ENCODE peak calls at places on chromosomes 1 and 21, in six cellular contexts. J is GM23248, F is HCT116, Q is SK-N-SH, G is PC-3, K is Karpas-422. S is an unnamed sample. For H3K9me2, the result is how much of the 10 kb centered on the place peaks cover.

GRCh38 chr1:244381887-244382565 is 69.7 kb downstream of the ADSS2 start:
- DNase-seq in J (peak), F (no peak), Q (no peak), G (peak), K (no peak), S (no peak)

GRCh38 chr1:147837129-147837776 is 65.3 kb upstream of the GJA8 start:
- DNase-seq in J (no peak), F (no peak), Q (no peak), G (no peak), K (no peak), S (no peak)

GRCh38 chr1:87155180-87155579 is 173.5 kb upstream of the LMO4 start:
- DNase-seq in J (no peak), F (no peak), Q (peak), G (no peak), K (no peak), S (peak)

GRCh38 chr1:40978886-40979240 is 633 bp upstream of the CTPS1 start:
- DNase-seq in J (no peak), F (no peak), Q (no peak), G (no peak), K (no peak), S (no peak)

GRCh38 chr1:48943826-48944225 is 167.1 kb upstream of the BEND5 start:
- DNase-seq in J (peak), F (no peak), Q (no peak), G (no peak), K (no peak), S (no peak)

GRCh38 chr1:90718411-90719320 is 1.6 kb upstream of the BARHL2 start:
- DNase-seq in J (peak), F (no peak), Q (peak), G (no peak), K (no peak), S (no peak)

GRCh38 chr1:245067257-245067656 is 87.5 kb upstream of the KIF26B start:
- DNase-seq in J (peak), F (no peak), Q (no peak), G (peak), K (no peak), S (no peak)

GRCh38 chr1:199723557-199723956 is 304.0 kb upstream of the NR5A2 start:
- DNase-seq in J (peak), F (no peak), Q (no peak), G (no peak), K (no peak), S (no peak)

GRCh38 chr1:219537182-219537581 is 75.7 kb downstream of the ZC3H11B start:
- DNase-seq in J (no peak), F (no peak), Q (peak), G (no peak), K (no peak), S (no peak)

GRCh38 chr1:2594001-2594640 is 7.5 kb downstream of the PRXL2B start:
- DNase-seq in J (peak), F (no peak), Q (peak), G (peak), K (no peak), S (no peak)

GRCh38 chr1:193408782-193409293 is 222.4 kb upstream of the B3GALT2 start:
- DNase-seq in J (peak), F (no peak), Q (no peak), G (no peak), K (no peak), S (no peak)

GRCh38 chr1:211973541-211973940 is 61.8 kb downstream of the INTS7 start:
- DNase-seq in J (no peak), F (no peak), Q (no peak), G (no peak), K (no peak), S (no peak)

GRCh38 chr1:246681822-246682221 is 42.4 kb upstream of the SCCPDH start:
- DNase-seq in J (no peak), F (no peak), Q (peak), G (no peak), K (peak), S (no peak)

GRCh38 chr1:85296980-85297379 is 20.5 kb upstream of the BCL10 start:
- DNase-seq in J (peak), F (no peak), Q (no peak), G (no peak), K (no peak), S (no peak)

GRCh38 chr1:231808990-231809389 is 182.4 kb downstream of the DISC1 start:
- DNase-seq in J (peak), F (no peak), Q (no peak), G (peak), K (no peak), S (no peak)

GRCh38 chr1:81949421-81949820 is 148.7 kb downstream of the ADGRL2 start:
- DNase-seq in J (no peak), F (no peak), Q (no peak), G (no peak), K (no peak), S (no peak)

GRCh38 chr1:78045850-78046778 is at the start of gene GIPC2:
- DNase-seq in J (peak), F (no peak), Q (peak), G (no peak), K (no peak), S (no peak)

GRCh38 chr1:36157115-36157903 is 1.3 kb downstream of the MAP7D1 start:
- DNase-seq in J (peak), F (no peak), Q (peak), G (peak), K (no peak), S (no peak)

GRCh38 chr1:87399264-87399663 is 70.6 kb downstream of the LMO4 start:
- DNase-seq in J (peak), F (no peak), Q (no peak), G (peak), K (no peak), S (no peak)

GRCh38 chr1:152309955-152310354 is 15.1 kb downstream of the FLG start:
- DNase-seq in J (no peak), F (no peak), Q (no peak), G (no peak), K (no peak), S (no peak)

GRCh38 chr1:215406927-215407326 is 160.2 kb upstream of the KCTD3 start:
- DNase-seq in J (no peak), F (no peak), Q (no peak), G (no peak), K (no peak), S (no peak)

GRCh38 chr1:77218477-77219165 is 609 bp downstream of the PIGK start:
- DNase-seq in J (peak), F (no peak), Q (no peak), G (peak), K (peak), S (peak)

GRCh38 chr1:16173447-16174260 is 17.8 kb upstream of the EPHA2 start:
- DNase-seq in J (peak), F (peak), Q (no peak), G (peak), K (no peak), S (no peak)

GRCh38 chr1:244709076-244709475 is 56.1 kb downstream of the DESI2 start:
- DNase-seq in J (no peak), F (no peak), Q (no peak), G (no peak), K (no peak), S (no peak)

GRCh38 chr1:38789498-38790169 is 69.9 kb downstream of the RRAGC start:
- DNase-seq in J (no peak), F (no peak), Q (peak), G (peak), K (no peak), S (no peak)

GRCh38 chr1:32724678-32725594 is 22.4 kb upstream of the SYNC start:
- DNase-seq in J (peak), F (peak), Q (peak), G (peak), K (no peak), S (peak)

GRCh38 chr1:180565472-180565871 is 6.7 kb downstream of the OVAAL start:
- DNase-seq in J (no peak), F (no peak), Q (no peak), G (no peak), K (no peak), S (no peak)

GRCh38 chr1:59752556-59753412 is 62.0 kb upstream of the HOOK1 start:
- DNase-seq in J (no peak), F (no peak), Q (no peak), G (no peak), K (no peak), S (peak)

GRCh38 chr1:19922015-19922688 is 1.3 kb downstream of the PLA2G2E start:
- DNase-seq in J (no peak), F (no peak), Q (no peak), G (no peak), K (no peak), S (no peak)

GRCh38 chr21:44509539-44509938 is 30.5 kb downstream of the KRTAP10-1 start:
- DNase-seq in J (peak), F (peak), Q (peak), G (peak), K (peak), S (peak)

GRCh38 chr1:182707116-182707515 is 22.7 kb upstream of the RGS8 start:
- DNase-seq in J (no peak), F (no peak), Q (no peak), G (no peak), K (no peak), S (no peak)

GRCh38 chr1:27656157-27656893 is 15.7 kb downstream of the IFI6 start:
- DNase-seq in J (peak), F (no peak), Q (no peak), G (peak), K (no peak), S (no peak)

GRCh38 chr1:24553931-24554330 is 2.0 kb upstream of the NCMAP start:
- DNase-seq in J (no peak), F (no peak), Q (no peak), G (no peak), K (no peak), S (no peak)

GRCh38 chr1:92968138-92969032 is 7.1 kb upstream of the DIPK1A start:
- DNase-seq in J (peak), F (peak), Q (peak), G (peak), K (peak), S (no peak)

DNA sequence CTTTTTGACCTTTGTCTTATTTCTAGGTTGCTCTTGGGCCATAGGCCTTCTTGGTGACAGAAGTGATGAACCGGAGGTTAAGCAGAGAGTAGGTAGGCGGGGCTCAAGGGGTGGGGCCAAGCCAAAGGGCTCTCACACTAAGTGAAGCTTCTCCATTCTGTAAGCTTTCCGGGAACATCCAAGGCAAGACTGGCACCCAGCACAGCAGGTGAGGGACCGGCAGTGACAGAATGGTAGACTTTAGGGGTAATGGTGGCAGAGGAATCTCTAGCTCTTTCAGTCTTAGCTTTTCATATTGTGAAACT is at the start of gene TNFAIP8L2:
- DNase-seq in J (no peak), F (no peak), Q (no peak), G (no peak), K (peak), S (no peak)
- H3K9ac ChIP-seq in J (no peak), F (no peak), Q (no peak), G (no peak), K (peak), S (no peak)

DNA sequence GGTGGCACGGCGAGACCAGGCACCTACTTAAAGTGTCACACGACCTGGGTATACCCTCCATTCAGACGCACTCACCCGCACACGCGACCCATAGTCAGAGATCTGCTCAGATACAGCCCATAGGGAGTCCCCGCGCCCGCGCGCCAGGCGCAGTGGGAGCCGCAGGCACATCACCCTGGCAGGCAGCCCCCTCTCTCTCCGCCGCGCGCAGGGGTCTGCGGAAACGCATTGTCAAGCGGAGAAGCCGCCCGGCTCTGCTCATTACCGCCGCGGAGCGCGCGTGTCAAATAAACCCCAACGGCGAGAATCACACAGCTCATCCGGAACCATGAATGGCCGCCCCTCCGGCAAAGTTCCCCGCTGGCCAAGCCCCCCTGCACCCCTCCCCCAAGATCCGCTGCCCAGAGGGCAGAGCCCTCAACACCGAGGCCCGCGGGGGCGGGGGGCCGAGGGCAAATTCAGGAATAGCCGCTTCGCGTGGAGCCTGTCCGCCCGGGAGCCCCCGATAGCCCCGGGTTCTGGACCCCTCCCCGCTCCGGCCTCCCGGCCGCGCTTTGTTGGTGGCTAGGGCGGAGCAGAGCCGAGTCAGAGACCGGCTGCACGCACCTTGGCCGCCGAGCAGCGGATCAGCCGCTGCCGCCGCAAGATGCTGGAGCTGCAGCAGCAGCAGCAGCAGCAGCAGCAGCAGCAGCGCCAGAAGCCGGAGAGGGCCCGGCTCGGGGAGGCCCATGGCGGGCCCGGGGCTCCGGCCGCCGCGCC is 508 bp downstream of the LRP8 start:
- DNase-seq in J (peak), F (no peak), Q (peak), G (peak), K (peak), S (peak)
- H3K9me2 ChIP-seq in J (under half), F (under half), Q (under half), G (under half), K (under half), S (under half)

GRCh38 chr1:55038974-55039341 is 390 bp upstream of the PCSK9 start:
- DNase-seq in J (no peak), F (no peak), Q (no peak), G (no peak), K (no peak), S (no peak)
- H3K9ac ChIP-seq in J (no peak), F (peak), Q (no peak), G (no peak), K (no peak), S (no peak)

GRCh38 chr1:181603735-181604410 is 120.6 kb downstream of the CACNA1E start:
- DNase-seq in J (no peak), F (no peak), Q (no peak), G (no peak), K (no peak), S (no peak)

GRCh38 chr1:181608386-181608785 is 125.1 kb downstream of the CACNA1E start:
- DNase-seq in J (no peak), F (no peak), Q (no peak), G (no peak), K (no peak), S (no peak)

GRCh38 chr1:181604482-181604881 is 121.2 kb downstream of the CACNA1E start:
- DNase-seq in J (no peak), F (no peak), Q (no peak), G (no peak), K (no peak), S (no peak)

GRCh38 chr1:181608951-181609350 is 125.6 kb downstream of the CACNA1E start:
- DNase-seq in J (no peak), F (no peak), Q (no peak), G (no peak), K (no peak), S (no peak)

GRCh38 chr1:181607524-181607923 is 124.2 kb downstream of the CACNA1E start:
- DNase-seq in J (no peak), F (no peak), Q (no peak), G (no peak), K (no peak), S (no peak)
- H3K9me2 ChIP-seq in J (under half), F (under half), Q (under half), G (under half), K (under half), S (under half)

GRCh38 chr1:43284711-43285110 is 670 bp downstream of the C1orf210 start:
- DNase-seq in J (no peak), F (no peak), Q (no peak), G (no peak), K (no peak), S (no peak)

GRCh38 chr1:43286533-43286932 is 1.2 kb upstream of the C1orf210 start:
- DNase-seq in J (no peak), F (no peak), Q (no peak), G (no peak), K (no peak), S (no peak)

GRCh38 chr1:43284065-43284464 is 1.3 kb downstream of the C1orf210 start:
- DNase-seq in J (no peak), F (no peak), Q (no peak), G (no peak), K (no peak), S (no peak)

GRCh38 chr1:43286115-43286514 is 734 bp upstream of the C1orf210 start:
- DNase-seq in J (no peak), F (no peak), Q (no peak), G (no peak), K (no peak), S (no peak)

DNA sequence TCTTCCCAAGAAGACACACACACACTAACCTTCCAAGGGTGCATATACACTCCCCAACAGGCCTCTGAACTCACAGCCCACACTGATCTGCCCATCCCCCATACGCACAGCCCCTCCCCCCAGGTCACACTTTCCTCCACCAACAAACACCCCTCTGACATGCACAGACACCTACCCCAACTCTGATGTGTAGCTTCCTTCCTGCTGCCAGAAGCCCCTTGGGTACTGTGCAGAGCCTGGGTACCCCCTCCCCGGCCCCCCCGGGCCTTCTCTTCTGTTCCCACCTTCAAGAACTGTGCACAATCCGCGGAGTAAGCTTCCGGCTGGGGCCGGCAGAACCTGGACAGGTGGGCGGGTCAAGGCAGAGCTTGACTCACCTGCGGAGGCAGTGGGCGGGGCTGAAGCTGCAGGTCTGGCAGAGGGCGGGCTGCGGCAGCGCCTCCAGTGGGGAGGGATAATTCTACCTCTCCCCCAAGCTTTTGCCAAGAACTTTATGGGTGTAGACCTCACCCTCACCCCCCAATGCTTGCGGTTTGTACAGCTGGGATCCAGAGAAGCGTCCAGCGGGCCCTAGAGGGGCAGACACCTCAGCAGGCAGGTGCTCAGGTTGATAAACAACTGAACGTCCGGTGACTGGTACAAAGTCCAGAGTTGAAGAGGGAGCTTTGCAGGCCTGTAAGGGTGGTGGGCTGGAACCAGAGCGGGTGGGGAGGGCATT is at the start of gene C1orf210:
- DNase-seq in J (no peak), F (peak), Q (no peak), G (peak), K (no peak), S (no peak)
- H3K9ac ChIP-seq in J (no peak), F (peak), Q (no peak), G (no peak), K (no peak), S (no peak)

DNA sequence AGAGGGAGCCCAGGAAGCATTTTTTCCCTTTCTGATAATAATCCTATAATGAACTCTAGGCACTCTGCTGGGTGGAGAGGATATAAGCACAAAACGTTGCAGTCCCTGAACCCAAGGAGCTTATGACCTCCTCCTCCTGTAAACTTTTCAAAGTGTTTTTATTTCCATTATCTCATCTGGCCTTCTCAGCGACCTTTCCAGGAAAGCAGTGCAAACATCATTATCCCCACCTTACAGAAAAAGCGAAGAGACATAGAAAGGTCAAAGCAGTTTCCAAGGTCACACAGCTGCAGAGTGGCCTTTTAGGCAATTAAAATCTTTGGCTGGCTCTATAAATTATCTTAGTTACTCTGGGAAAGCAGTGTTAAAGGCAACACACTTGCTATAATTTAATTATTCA is 63.8 kb downstream of the OLFML3 start:
- DNase-seq in J (no peak), F (no peak), Q (no peak), G (no peak), K (no peak), S (no peak)
- H3K9me2 ChIP-seq in J (under half), F (under half), Q (under half), G (under half), K (under half), S (under half)